ENCODE peak calls at places on chromosomes 3 and 15, in five cellular contexts. O is tibial nerve, U is right lobe of liver, L is transverse colon, Z is K562. X is an unnamed sample.

GRCh38 chr15:34810455-34811146 is 15.3 kb upstream of the ACTC1 start:
- DNase-seq in O (no peak), U (no peak), L (no peak), Z (peak), X (no peak)

GRCh38 chr3:130323503-130323902 is 22.0 kb upstream of the COL6A5 start:
- DNase-seq in O (no peak), U (no peak), L (no peak), Z (no peak), X (no peak)

GRCh38 chr3:44482721-44483120 is 5.3 kb upstream of the ZNF445 start:
- DNase-seq in O (no peak), U (no peak), L (no peak), Z (no peak), X (no peak)

GRCh38 chr15:39695793-39696192 is 86.8 kb downstream of the FSIP1 start:
- DNase-seq in O (no peak), U (no peak), L (no peak), Z (no peak), X (no peak)

GRCh38 chr3:178754852-178755510 is 218.7 kb downstream of the KCNMB2 start:
- DNase-seq in O (no peak), U (no peak), L (no peak), Z (no peak), X (no peak)

GRCh38 chr3:53159415-53160135 is 1.4 kb upstream of the PRKCD start:
- DNase-seq in O (no peak), U (peak), L (peak), Z (no peak), X (no peak)

GRCh38 chr3:142270407-142270806 is 45.0 kb upstream of the GK5 start:
- DNase-seq in O (no peak), U (no peak), L (no peak), Z (no peak), X (no peak)

GRCh38 chr3:82509951-82510603 is 748.6 kb upstream of the GBE1 start:
- DNase-seq in O (no peak), U (no peak), L (no peak), Z (no peak), X (no peak)

GRCh38 chr3:63029326-63029725 is 154.1 kb upstream of the CADPS start:
- DNase-seq in O (no peak), U (no peak), L (no peak), Z (no peak), X (no peak)

GRCh38 chr3:115766587-115767492 is 143.5 kb downstream of the GAP43 start:
- DNase-seq in O (no peak), U (no peak), L (no peak), Z (no peak), X (no peak)

DNA sequence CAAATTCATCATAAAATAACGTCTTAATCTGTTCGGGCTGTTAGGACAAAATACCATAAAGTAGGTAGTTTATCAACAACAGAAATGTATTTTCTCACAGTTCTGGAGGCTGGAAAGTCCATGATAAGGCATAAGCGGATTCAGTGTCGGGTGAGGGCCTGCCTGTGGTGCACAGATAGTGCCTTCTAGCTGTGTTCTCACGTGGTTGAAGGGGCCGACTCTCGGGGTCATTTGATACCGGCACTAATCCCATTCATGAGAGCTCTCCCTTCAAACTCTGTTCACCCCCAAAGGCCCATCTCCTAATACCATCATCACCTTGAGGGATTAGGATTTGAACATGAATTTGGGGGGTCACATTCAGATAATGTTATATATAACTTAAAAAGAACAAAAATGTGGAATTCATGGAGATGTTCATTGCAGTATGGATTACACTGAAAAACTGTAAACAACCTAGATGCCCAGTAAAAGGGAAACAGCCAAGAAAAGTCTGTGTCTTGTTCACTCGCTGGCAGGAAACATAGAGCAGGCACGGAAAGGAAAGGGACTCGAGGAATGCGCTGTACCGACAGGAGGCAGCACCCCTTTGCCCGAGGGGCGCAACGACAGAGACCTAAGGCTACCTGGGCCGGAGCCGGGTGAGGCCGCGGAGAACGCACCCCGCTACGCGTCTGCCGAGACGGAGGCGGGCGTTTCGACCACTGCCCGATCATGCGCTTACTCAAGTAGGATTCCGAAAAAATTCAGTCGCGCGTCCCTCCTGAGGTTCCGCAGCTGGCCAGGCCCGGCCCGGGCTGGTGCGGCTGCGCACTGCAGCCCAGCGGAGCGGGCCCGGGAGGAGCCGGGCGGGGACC is 1.1 kb upstream of the MAN2A2 start:
- DNase-seq in O (peak), U (peak), L (peak), Z (peak), X (peak)
- TF ChIP-seq POLR2A in O (peak), U (peak), L (peak), Z (peak), X (peak)

DNA sequence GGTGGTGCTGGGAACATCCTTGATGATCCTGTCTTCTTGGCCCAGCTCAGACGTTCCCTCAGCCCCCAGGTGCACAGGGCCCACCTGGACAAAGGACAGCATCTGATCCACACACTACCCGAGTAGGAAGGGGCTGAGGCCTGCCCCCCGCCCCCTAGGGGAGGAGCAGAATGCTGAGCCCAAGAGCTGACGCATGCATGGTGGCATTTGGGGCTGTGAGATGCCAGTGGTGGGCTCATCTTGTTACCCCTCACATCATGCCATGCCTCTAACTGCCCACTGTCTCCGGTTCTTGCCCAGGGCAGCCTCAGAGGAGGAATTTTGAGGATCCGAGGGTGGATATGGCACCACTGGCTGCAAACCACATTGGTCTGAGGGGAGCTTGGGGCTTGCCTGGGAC is 61.5 kb downstream of the LINGO1 start:
- DNase-seq in O (no peak), U (no peak), L (no peak), Z (no peak), X (no peak)
- TF ChIP-seq POLR2A in O (no peak), U (no peak), L (no peak), Z (no peak), X (no peak)

DNA sequence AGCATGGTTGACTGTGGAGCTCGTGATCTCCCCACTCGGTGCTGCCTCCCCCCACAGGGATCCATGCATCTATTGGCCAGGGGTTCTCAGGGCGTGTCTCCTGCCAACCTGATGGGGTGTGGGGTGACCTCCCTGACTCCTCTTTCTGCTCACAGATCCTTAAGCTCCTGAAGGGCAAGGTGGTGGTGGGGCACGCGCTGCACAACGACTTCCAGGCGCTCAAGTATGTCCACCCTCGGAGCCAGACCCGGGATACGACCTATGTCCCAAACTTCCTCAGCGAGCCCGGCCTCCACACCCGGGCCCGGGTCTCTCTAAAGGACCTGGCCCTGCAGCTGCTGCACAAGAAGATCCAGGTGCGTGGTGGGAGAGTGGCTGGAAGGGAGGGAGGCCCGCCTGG is 7.9 kb downstream of the AEN start:
- DNase-seq in O (no peak), U (no peak), L (no peak), Z (no peak), X (no peak)
- TF ChIP-seq POLR2A in O (no peak), U (no peak), L (no peak), Z (no peak), X (no peak)

GRCh38 chr15:41780727-41781126 is 6.4 kb downstream of the MAPKBP1 start:
- DNase-seq in O (no peak), U (no peak), L (no peak), Z (no peak), X (no peak)
- TF ChIP-seq POLR2A in O (no peak), U (no peak), L (no peak), Z (no peak), X (no peak)

GRCh38 chr15:90530250-90531051 is 728 bp downstream of the CRTC3 start:
- DNase-seq in O (peak), U (peak), L (peak), Z (peak), X (peak)
- TF ChIP-seq POLR2A in O (no peak), U (no peak), L (no peak), Z (no peak), X (no peak)

GRCh38 chr3:125062904-125063618 is 7.3 kb upstream of the HEG1 start:
- DNase-seq in O (no peak), U (no peak), L (no peak), Z (no peak), X (no peak)
- TF ChIP-seq POLR2A in O (no peak), U (no peak), L (no peak), Z (no peak), X (no peak)

GRCh38 chr15:38401716-38402115 is 52.2 kb upstream of the FAM98B start:
- DNase-seq in O (no peak), U (no peak), L (no peak), Z (no peak), X (no peak)

GRCh38 chr15:38401101-38401500 is 52.8 kb upstream of the FAM98B start:
- DNase-seq in O (no peak), U (no peak), L (no peak), Z (no peak), X (no peak)

GRCh38 chr15:38411902-38412301 is 42.0 kb upstream of the FAM98B start:
- DNase-seq in O (no peak), U (no peak), L (no peak), Z (no peak), X (no peak)

GRCh38 chr15:38406451-38406850 is 47.5 kb upstream of the FAM98B start:
- DNase-seq in O (no peak), U (no peak), L (no peak), Z (no peak), X (no peak)
- TF ChIP-seq POLR2A in O (no peak), U (no peak), L (no peak), Z (no peak), X (no peak)

X was measured in erythroblast.